ENCODE peak calls at places on chromosomes 11 and 22, in ten cellular contexts. One of them, this sample, is unnamed.

GRCh38 chr11:77776455-77776854 is 44.1 kb downstream of the RSF1 start:
- DNase-seq in right lobe of liver: no peak
- DNase-seq in lower leg skin: no peak
- DNase-seq in GM12892: no peak
- DNase-seq in prostate gland: no peak
- DNase-seq in body of pancreas: no peak
- DNase-seq in heart left ventricle: no peak
- DNase-seq in Peyer's patch: no peak
- DNase-seq in gastrocnemius medialis: no peak
- DNase-seq in transverse colon: no peak
- DNase-seq in this sample: peak

GRCh38 chr11:96187779-96188624 is 155.0 kb downstream of the MAML2 start:
- DNase-seq in Peyer's patch: no peak
- DNase-seq in transverse colon: no peak
- DNase-seq in body of pancreas: no peak
- DNase-seq in GM12892: no peak
- DNase-seq in gastrocnemius medialis: no peak
- DNase-seq in prostate gland: no peak
- DNase-seq in heart left ventricle: peak
- DNase-seq in lower leg skin: no peak
- DNase-seq in right lobe of liver: no peak
- DNase-seq in this sample: no peak

GRCh38 chr11:94794287-94795168 is 26.4 kb downstream of the AMOTL1 start:
- DNase-seq in lower leg skin: no peak
- DNase-seq in Peyer's patch: no peak
- DNase-seq in heart left ventricle: peak
- DNase-seq in prostate gland: peak
- DNase-seq in transverse colon: no peak
- DNase-seq in right lobe of liver: peak
- DNase-seq in gastrocnemius medialis: peak
- DNase-seq in GM12892: no peak
- DNase-seq in body of pancreas: peak
- DNase-seq in this sample: peak

GRCh38 chr22:42907404-42908081 is 50.5 kb upstream of the ARFGAP3 start:
- DNase-seq in GM12892: no peak
- DNase-seq in gastrocnemius medialis: no peak
- DNase-seq in body of pancreas: no peak
- DNase-seq in transverse colon: no peak
- DNase-seq in lower leg skin: no peak
- DNase-seq in prostate gland: peak
- DNase-seq in Peyer's patch: no peak
- DNase-seq in heart left ventricle: no peak
- DNase-seq in right lobe of liver: no peak
- DNase-seq in this sample: no peak

GRCh38 chr11:121839821-121840220 is 276.2 kb downstream of the BLID start:
- DNase-seq in lower leg skin: no peak
- DNase-seq in Peyer's patch: no peak
- DNase-seq in GM12892: no peak
- DNase-seq in gastrocnemius medialis: no peak
- DNase-seq in body of pancreas: no peak
- DNase-seq in prostate gland: no peak
- DNase-seq in transverse colon: no peak
- DNase-seq in right lobe of liver: no peak
- DNase-seq in heart left ventricle: no peak
- DNase-seq in this sample: no peak

GRCh38 chr22:26210390-26210789 is 41.1 kb downstream of the SEZ6L start:
- DNase-seq in lower leg skin: no peak
- DNase-seq in transverse colon: no peak
- DNase-seq in body of pancreas: no peak
- DNase-seq in prostate gland: no peak
- DNase-seq in gastrocnemius medialis: no peak
- DNase-seq in Peyer's patch: no peak
- DNase-seq in GM12892: no peak
- DNase-seq in heart left ventricle: no peak
- DNase-seq in right lobe of liver: no peak
- DNase-seq in this sample: no peak

GRCh38 chr11:14584595-14584994 is 59.0 kb upstream of the PDE3B start:
- DNase-seq in right lobe of liver: peak
- DNase-seq in body of pancreas: peak
- DNase-seq in GM12892: no peak
- DNase-seq in prostate gland: no peak
- DNase-seq in gastrocnemius medialis: no peak
- DNase-seq in lower leg skin: no peak
- DNase-seq in Peyer's patch: peak
- DNase-seq in heart left ventricle: no peak
- DNase-seq in transverse colon: peak
- DNase-seq in this sample: no peak

GRCh38 chr11:109728056-109728455 is 306.1 kb downstream of the C11orf87 start:
- DNase-seq in Peyer's patch: no peak
- DNase-seq in lower leg skin: no peak
- DNase-seq in heart left ventricle: no peak
- DNase-seq in body of pancreas: no peak
- DNase-seq in gastrocnemius medialis: no peak
- DNase-seq in prostate gland: no peak
- DNase-seq in right lobe of liver: no peak
- DNase-seq in transverse colon: no peak
- DNase-seq in GM12892: no peak
- DNase-seq in this sample: no peak

GRCh38 chr22:46963672-46964545 is 201.5 kb downstream of the TBC1D22A start:
- DNase-seq in transverse colon: no peak
- DNase-seq in prostate gland: no peak
- DNase-seq in lower leg skin: peak
- DNase-seq in GM12892: no peak
- DNase-seq in Peyer's patch: no peak
- DNase-seq in body of pancreas: no peak
- DNase-seq in gastrocnemius medialis: no peak
- DNase-seq in right lobe of liver: no peak
- DNase-seq in heart left ventricle: no peak
- DNase-seq in this sample: no peak

GRCh38 chr11:93504110-93505095 is 38.8 kb downstream of the SMCO4 start:
- DNase-seq in gastrocnemius medialis: no peak
- DNase-seq in GM12892: no peak
- DNase-seq in Peyer's patch: no peak
- DNase-seq in prostate gland: no peak
- DNase-seq in heart left ventricle: no peak
- DNase-seq in lower leg skin: no peak
- DNase-seq in right lobe of liver: no peak
- DNase-seq in transverse colon: no peak
- DNase-seq in body of pancreas: no peak
- DNase-seq in this sample: no peak

GRCh38 chr11:92685049-92685448 is 284.4 kb upstream of the MTNR1B start:
- DNase-seq in prostate gland: no peak
- DNase-seq in heart left ventricle: no peak
- DNase-seq in GM12892: no peak
- DNase-seq in lower leg skin: no peak
- DNase-seq in right lobe of liver: no peak
- DNase-seq in gastrocnemius medialis: no peak
- DNase-seq in transverse colon: no peak
- DNase-seq in Peyer's patch: no peak
- DNase-seq in body of pancreas: no peak
- DNase-seq in this sample: no peak

GRCh38 chr11:48087974-48088681 is 107.8 kb downstream of the PTPRJ start:
- DNase-seq in prostate gland: peak
- DNase-seq in Peyer's patch: peak
- DNase-seq in right lobe of liver: peak
- DNase-seq in heart left ventricle: peak
- DNase-seq in GM12892: no peak
- DNase-seq in transverse colon: peak
- DNase-seq in body of pancreas: peak
- DNase-seq in lower leg skin: peak
- DNase-seq in gastrocnemius medialis: no peak
- DNase-seq in this sample: no peak

GRCh38 chr11:83477772-83478171 is 191.6 kb upstream of the CCDC90B start:
- DNase-seq in body of pancreas: no peak
- DNase-seq in GM12892: no peak
- DNase-seq in lower leg skin: no peak
- DNase-seq in heart left ventricle: no peak
- DNase-seq in prostate gland: no peak
- DNase-seq in Peyer's patch: no peak
- DNase-seq in gastrocnemius medialis: no peak
- DNase-seq in transverse colon: no peak
- DNase-seq in right lobe of liver: no peak
- DNase-seq in this sample: no peak

GRCh38 chr11:117431436-117431835 is 103.8 kb downstream of the CEP164 start:
- DNase-seq in heart left ventricle: no peak
- DNase-seq in GM12892: no peak
- DNase-seq in transverse colon: no peak
- DNase-seq in gastrocnemius medialis: no peak
- DNase-seq in right lobe of liver: no peak
- DNase-seq in prostate gland: no peak
- DNase-seq in Peyer's patch: no peak
- DNase-seq in lower leg skin: no peak
- DNase-seq in body of pancreas: no peak
- DNase-seq in this sample: no peak

GRCh38 chr11:112693781-112694180 is 267.4 kb upstream of the NCAM1 start:
- DNase-seq in GM12892: no peak
- DNase-seq in body of pancreas: no peak
- DNase-seq in gastrocnemius medialis: no peak
- DNase-seq in lower leg skin: no peak
- DNase-seq in Peyer's patch: no peak
- DNase-seq in transverse colon: no peak
- DNase-seq in heart left ventricle: no peak
- DNase-seq in prostate gland: no peak
- DNase-seq in right lobe of liver: no peak
- DNase-seq in this sample: no peak

GRCh38 chr22:29030016-29030617 is 31.5 kb downstream of the C22orf31 start:
- DNase-seq in Peyer's patch: no peak
- DNase-seq in lower leg skin: no peak
- DNase-seq in heart left ventricle: no peak
- DNase-seq in right lobe of liver: no peak
- DNase-seq in prostate gland: no peak
- DNase-seq in body of pancreas: no peak
- DNase-seq in gastrocnemius medialis: no peak
- DNase-seq in transverse colon: no peak
- DNase-seq in GM12892: no peak
- DNase-seq in this sample: no peak

GRCh38 chr11:121544956-121545355 is 92.2 kb upstream of the SORL1-AS1 start:
- DNase-seq in gastrocnemius medialis: no peak
- DNase-seq in GM12892: no peak
- DNase-seq in body of pancreas: no peak
- DNase-seq in heart left ventricle: no peak
- DNase-seq in transverse colon: no peak
- DNase-seq in prostate gland: no peak
- DNase-seq in Peyer's patch: no peak
- DNase-seq in lower leg skin: no peak
- DNase-seq in right lobe of liver: no peak
- DNase-seq in this sample: no peak

GRCh38 chr11:77069336-77069968 is 2.7 kb downstream of the CAPN5 start:
- DNase-seq in body of pancreas: no peak
- DNase-seq in Peyer's patch: peak
- DNase-seq in gastrocnemius medialis: no peak
- DNase-seq in prostate gland: no peak
- DNase-seq in transverse colon: peak
- DNase-seq in GM12892: no peak
- DNase-seq in heart left ventricle: peak
- DNase-seq in right lobe of liver: peak
- DNase-seq in lower leg skin: peak
- DNase-seq in this sample: no peak

DNA sequence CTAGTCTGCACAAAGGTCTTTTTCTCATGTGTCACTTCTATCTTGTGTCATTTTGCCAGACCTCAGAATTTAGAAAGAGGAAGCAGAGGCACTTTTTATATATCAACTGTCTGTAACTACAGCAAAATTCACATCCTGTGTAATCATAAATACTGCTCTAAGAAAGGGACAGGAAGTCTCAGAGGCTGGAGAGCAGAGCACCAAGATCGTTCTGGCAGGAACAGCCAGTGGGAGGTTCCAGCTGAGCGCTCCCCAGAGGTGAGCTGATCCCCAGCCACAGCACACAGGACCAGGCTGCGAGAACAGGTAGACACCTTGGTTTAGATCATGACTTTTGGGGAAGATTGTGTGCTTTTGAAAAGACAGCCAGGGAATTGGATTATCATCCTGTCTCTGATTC is at the start of gene MS4A7:
- DNase-seq in Peyer's patch: peak
- DNase-seq in gastrocnemius medialis: peak
- DNase-seq in heart left ventricle: peak
- DNase-seq in prostate gland: no peak
- DNase-seq in lower leg skin: no peak
- DNase-seq in right lobe of liver: peak
- DNase-seq in GM12892: peak
- DNase-seq in body of pancreas: peak
- DNase-seq in transverse colon: peak
- DNase-seq in this sample: no peak
- TF ChIP-seq POLR2A in Peyer's patch: no peak
- TF ChIP-seq POLR2A in gastrocnemius medialis: peak
- TF ChIP-seq POLR2A in heart left ventricle: no peak
- TF ChIP-seq POLR2A in prostate gland: no peak
- TF ChIP-seq POLR2A in lower leg skin: no peak
- TF ChIP-seq POLR2A in right lobe of liver: peak
- TF ChIP-seq POLR2A in GM12892: peak
- TF ChIP-seq POLR2A in body of pancreas: peak
- TF ChIP-seq POLR2A in transverse colon: peak
- TF ChIP-seq POLR2A in this sample: no peak

GRCh38 chr11:45982656-45983470 is 60.4 kb downstream of the LARGE2 start:
- DNase-seq in prostate gland: no peak
- DNase-seq in GM12892: no peak
- DNase-seq in gastrocnemius medialis: no peak
- DNase-seq in transverse colon: no peak
- DNase-seq in body of pancreas: no peak
- DNase-seq in right lobe of liver: no peak
- DNase-seq in lower leg skin: no peak
- DNase-seq in heart left ventricle: no peak
- DNase-seq in Peyer's patch: no peak
- DNase-seq in this sample: peak
- TF ChIP-seq POLR2A in prostate gland: no peak
- TF ChIP-seq POLR2A in GM12892: no peak
- TF ChIP-seq POLR2A in gastrocnemius medialis: no peak
- TF ChIP-seq POLR2A in transverse colon: no peak
- TF ChIP-seq POLR2A in body of pancreas: no peak
- TF ChIP-seq POLR2A in right lobe of liver: no peak
- TF ChIP-seq POLR2A in lower leg skin: no peak
- TF ChIP-seq POLR2A in heart left ventricle: no peak
- TF ChIP-seq POLR2A in Peyer's patch: no peak
- TF ChIP-seq POLR2A in this sample: no peak

GRCh38 chr11:2380807-2381350 is 3.8 kb downstream of the CD81 start:
- DNase-seq in heart left ventricle: peak
- DNase-seq in GM12892: no peak
- DNase-seq in Peyer's patch: peak
- DNase-seq in prostate gland: no peak
- DNase-seq in body of pancreas: peak
- DNase-seq in transverse colon: peak
- DNase-seq in gastrocnemius medialis: peak
- DNase-seq in lower leg skin: peak
- DNase-seq in right lobe of liver: peak
- DNase-seq in this sample: no peak
- TF ChIP-seq POLR2A in heart left ventricle: peak
- TF ChIP-seq POLR2A in GM12892: no peak
- TF ChIP-seq POLR2A in Peyer's patch: no peak
- TF ChIP-seq POLR2A in prostate gland: no peak
- TF ChIP-seq POLR2A in body of pancreas: peak
- TF ChIP-seq POLR2A in transverse colon: peak
- TF ChIP-seq POLR2A in gastrocnemius medialis: no peak
- TF ChIP-seq POLR2A in lower leg skin: no peak
- TF ChIP-seq POLR2A in right lobe of liver: peak
- TF ChIP-seq POLR2A in this sample: no peak

DNA sequence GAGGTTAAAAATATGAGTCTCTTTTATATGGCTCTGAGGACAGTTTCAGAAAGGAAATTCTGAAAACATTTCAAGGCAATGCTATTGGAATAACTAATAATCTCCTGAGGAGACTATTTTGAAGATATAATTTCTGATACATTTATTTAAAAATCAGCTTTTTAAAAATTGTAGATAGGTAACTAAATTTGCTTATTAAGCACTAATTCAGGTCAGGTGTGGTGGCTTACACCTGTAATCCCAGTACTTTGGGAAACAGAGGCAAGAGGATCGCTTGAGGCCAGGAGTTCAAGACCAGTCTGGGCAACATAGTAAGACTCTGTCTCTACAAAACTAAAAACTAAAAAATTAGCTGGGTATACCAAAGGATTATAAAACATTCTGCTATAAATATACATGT is 17.0 kb downstream of the ZDHHC13 start:
- DNase-seq in heart left ventricle: no peak
- DNase-seq in body of pancreas: no peak
- DNase-seq in right lobe of liver: no peak
- DNase-seq in prostate gland: no peak
- DNase-seq in transverse colon: no peak
- DNase-seq in lower leg skin: no peak
- DNase-seq in Peyer's patch: no peak
- DNase-seq in gastrocnemius medialis: no peak
- DNase-seq in GM12892: no peak
- DNase-seq in this sample: no peak
- TF ChIP-seq POLR2A in heart left ventricle: no peak
- TF ChIP-seq POLR2A in body of pancreas: no peak
- TF ChIP-seq POLR2A in right lobe of liver: no peak
- TF ChIP-seq POLR2A in prostate gland: no peak
- TF ChIP-seq POLR2A in transverse colon: no peak
- TF ChIP-seq POLR2A in lower leg skin: no peak
- TF ChIP-seq POLR2A in Peyer's patch: no peak
- TF ChIP-seq POLR2A in gastrocnemius medialis: no peak
- TF ChIP-seq POLR2A in GM12892: no peak
- TF ChIP-seq POLR2A in this sample: no peak

This sample was measured in erythroblast.